ENCODE peak calls at places on chromosomes 4 and X, in five cellular contexts. L is astrocyte, M is heart right ventricle, A is psoas muscle, U is right lobe of liver. R is an unnamed sample. For H3K4me1, the result is how much of the 10 kb centered on the place peaks cover.

GRCh38 chr4:59655996-59656395 is 1544.1 kb upstream of the ADGRL3 start:
- DNase-seq in A (no peak), M (no peak), U (no peak), L (no peak), R (no peak)

GRCh38 chr4:159900562-159900961 is 797.7 kb downstream of the RAPGEF2 start:
- DNase-seq in U (no peak), M (no peak), L (no peak), A (no peak), R (no peak)

GRCh38 chr4:136680271-136680670 is 852.0 kb downstream of the PCDH18 start:
- DNase-seq in M (no peak), L (no peak), A (no peak), U (no peak), R (no peak)

GRCh38 chr4:164261831-164262230 is 492.1 kb upstream of the SMIM31 start:
- DNase-seq in A (no peak), U (no peak), M (no peak), L (no peak), R (no peak)

GRCh38 chr4:66927937-66928336 is 617.4 kb downstream of the CENPC start:
- DNase-seq in M (no peak), U (no peak), L (peak), A (no peak), R (no peak)

GRCh38 chrX:46687619-46688018 is 71.3 kb downstream of the SLC9A7 start:
- DNase-seq in A (no peak), U (no peak), L (no peak), M (no peak), R (no peak)

GRCh38 chr4:66091801-66092200 is 421.5 kb upstream of the EPHA5 start:
- DNase-seq in A (no peak), U (no peak), L (peak), M (no peak), R (no peak)

GRCh38 chr4:140331245-140331644 is 42.2 kb upstream of the SCOC start:
- DNase-seq in A (no peak), M (no peak), U (no peak), L (no peak), R (no peak)

GRCh38 chr4:176735300-176735699 is 57.4 kb downstream of the VEGFC start:
- DNase-seq in L (peak), U (no peak), M (no peak), A (no peak), R (no peak)

GRCh38 chrX:54182194-54182863 is 725 bp downstream of the FAM120C start:
- DNase-seq in L (no peak), M (peak), U (peak), A (peak), R (peak)

GRCh38 chrX:34379891-34380290 is 247.8 kb upstream of the FAM47A start:
- DNase-seq in M (no peak), A (no peak), L (no peak), U (no peak), R (no peak)

GRCh38 chr4:39365931-39366771 is at the start of gene RFC1:
- DNase-seq in U (peak), L (peak), M (peak), A (peak), R (peak)

GRCh38 chrX:109537324-109537665 is 651 bp downstream of the NXT2 start:
- DNase-seq in A (no peak), L (peak), M (no peak), U (peak), R (no peak)

GRCh38 chr4:141636077-141636770 is at the start of gene IL15:
- DNase-seq in U (peak), L (no peak), M (peak), A (peak), R (peak)

GRCh38 chrX:154098551-154098950 is 1.0 kb upstream of the MECP2 start:
- DNase-seq in M (no peak), A (no peak), L (no peak), U (no peak), R (no peak)

GRCh38 chr4:87150498-87151261 is 69.7 kb downstream of the KLHL8 start:
- DNase-seq in A (no peak), M (peak), L (peak), U (no peak), R (no peak)

GRCh38 chrX:10156199-10157031 is at the start of gene CLCN4:
- DNase-seq in L (no peak), U (peak), A (peak), M (peak), R (peak)

GRCh38 chr4:71426381-71427042 is 87.7 kb downstream of the SLC4A4 start:
- DNase-seq in L (no peak), U (no peak), M (no peak), A (no peak), R (no peak)

GRCh38 chr4:27123050-27123768 is 262.6 kb downstream of the STIM2 start:
- DNase-seq in U (no peak), M (no peak), L (no peak), A (no peak), R (no peak)

DNA sequence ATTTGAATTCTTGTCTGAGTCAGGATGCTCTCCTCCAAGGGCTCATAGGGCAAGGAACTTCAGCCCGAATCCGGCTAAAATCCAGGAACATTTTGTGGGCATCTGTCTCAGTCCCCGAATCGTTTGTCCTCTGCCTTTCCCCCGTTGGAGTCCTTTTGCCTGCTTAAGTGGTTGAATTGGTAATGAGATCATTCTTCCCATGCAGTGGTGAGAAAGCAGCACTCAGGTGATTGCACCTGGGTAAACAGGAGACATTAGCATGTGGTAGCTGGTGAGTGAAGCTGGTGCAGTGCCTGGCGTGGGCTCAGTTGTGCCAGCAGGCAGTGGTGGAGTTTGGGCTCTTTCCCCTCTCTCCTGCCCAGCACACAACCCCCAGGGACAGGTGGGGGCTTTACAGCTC is 61.9 kb upstream of the MTM1 start:
- DNase-seq in M (no peak), A (no peak), U (no peak), L (no peak), R (peak)
- H3K27ac ChIP-seq in M (peak), A (peak), U (peak), L (no peak), R (no peak)

DNA sequence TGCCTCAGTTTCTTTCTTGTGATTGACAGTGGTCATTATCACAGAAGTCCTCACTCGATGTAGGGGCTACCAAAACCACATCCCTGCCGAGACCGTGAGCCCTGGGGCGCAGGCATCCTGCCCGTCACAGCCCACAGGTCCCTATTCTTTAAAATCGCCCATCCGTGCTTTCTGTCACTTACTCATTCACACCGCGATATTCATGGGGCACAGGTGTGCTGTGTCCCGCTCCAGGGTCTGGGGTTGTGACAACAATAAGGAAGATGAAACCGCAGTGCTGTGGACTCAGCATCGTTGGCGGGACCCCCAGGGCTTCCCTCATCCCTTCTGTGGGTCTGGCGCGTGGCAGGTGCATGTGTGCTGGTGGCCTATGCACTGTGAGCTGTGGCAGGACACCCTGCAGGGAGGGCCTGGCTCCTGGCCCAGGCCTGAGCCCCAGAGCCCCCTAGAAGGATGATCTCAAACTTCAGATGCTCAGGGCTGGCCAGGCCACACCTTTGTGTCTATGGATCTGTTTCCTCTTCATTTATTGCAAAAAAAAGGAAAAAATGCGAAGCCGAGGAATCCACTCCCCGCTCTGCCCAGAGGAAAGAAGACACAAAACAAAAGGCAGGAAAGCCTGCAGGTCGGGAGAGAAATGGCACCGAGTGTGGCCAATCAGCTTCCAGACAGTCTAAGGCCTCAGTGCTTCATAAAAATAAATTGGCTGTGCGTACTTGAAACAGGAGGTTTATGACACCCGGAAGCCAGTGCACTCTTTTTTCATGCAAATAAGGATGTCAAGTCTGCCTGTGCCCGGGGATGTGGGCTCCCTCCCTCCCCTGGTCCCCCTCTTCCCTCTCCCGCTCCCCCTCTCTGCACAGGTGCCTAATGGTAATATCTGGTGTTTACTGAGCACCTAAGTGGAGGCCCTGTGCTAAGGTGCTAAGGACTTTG is 109.5 kb upstream of the ADRA2C start:
- DNase-seq in L (no peak), M (no peak), U (no peak), A (no peak), R (no peak)
- H3K4me1 ChIP-seq in L (under half), M (under half), U (under half), A (under half), R (under half)

DNA sequence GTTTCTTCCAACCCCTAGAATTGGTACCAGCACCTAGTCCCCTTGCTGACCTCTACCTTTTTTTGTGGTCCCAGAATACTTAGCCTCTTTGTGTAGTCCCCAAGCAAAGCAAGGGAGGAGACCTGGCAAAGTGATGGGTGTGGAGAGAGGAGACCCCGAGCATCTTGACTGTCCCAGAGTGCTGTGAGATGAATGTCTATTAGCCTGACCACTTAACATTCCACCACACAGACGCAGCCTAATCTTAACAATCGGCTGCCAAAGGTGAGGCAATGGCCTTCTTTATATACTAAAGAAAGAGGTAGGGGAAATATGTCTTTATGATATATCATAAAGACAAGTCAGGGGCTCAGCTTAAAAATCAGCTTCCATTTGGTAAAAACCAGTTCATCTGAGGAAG is 55.9 kb downstream of the TRIM2 start:
- DNase-seq in A (no peak), M (no peak), U (no peak), L (no peak), R (no peak)
- H3K4me3 ChIP-seq in A (no peak), M (no peak), U (no peak), L (no peak), R (no peak)

DNA sequence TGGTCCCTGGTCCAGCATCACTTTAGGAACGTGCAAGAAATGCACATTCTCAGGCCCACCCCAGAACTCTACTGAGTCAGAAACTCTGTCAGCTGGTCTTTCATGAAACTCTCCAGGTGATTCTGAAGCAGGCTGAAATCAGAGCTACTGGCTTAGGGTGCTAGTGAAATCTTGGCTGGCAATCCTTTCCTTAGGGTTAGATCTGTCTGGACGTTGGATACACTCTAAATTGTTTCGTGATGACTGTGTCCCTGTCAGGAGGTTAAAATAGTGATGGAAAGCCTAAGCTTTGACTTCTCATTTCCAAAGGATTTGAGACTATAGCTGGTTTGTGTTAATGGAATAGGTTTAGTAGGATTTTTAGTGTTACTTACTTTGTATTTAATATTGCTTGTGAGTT is 99.1 kb downstream of the ARHGAP10 start:
- DNase-seq in U (no peak), M (no peak), A (no peak), L (peak), R (no peak)
- H3K27ac ChIP-seq in U (no peak), M (peak), A (peak), L (peak), R (peak)

DNA sequence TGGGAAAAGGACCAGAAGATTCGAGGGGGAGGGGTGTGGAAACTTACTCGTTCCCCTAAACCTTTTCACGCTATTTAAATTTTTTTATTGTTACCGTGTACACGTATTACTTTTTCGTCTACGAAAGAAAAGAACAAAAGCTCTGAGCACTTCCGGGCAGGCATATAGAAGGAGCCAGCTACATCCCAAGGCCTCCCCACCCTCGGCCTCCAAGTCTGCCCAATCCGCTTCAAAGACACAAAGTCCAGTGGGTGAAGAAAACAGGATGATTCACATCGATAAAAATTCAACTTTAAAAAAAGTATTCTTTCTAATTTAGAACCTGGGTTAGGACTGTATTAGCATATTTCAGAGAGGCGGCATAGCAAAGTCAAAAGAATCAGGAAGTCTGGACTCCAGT is 23.1 kb downstream of the SEL1L3 start:
- DNase-seq in L (peak), M (no peak), U (no peak), A (no peak), R (no peak)
- H3K4me1 ChIP-seq in L (under half), M (under half), U (under half), A (under half), R (under half)

DNA sequence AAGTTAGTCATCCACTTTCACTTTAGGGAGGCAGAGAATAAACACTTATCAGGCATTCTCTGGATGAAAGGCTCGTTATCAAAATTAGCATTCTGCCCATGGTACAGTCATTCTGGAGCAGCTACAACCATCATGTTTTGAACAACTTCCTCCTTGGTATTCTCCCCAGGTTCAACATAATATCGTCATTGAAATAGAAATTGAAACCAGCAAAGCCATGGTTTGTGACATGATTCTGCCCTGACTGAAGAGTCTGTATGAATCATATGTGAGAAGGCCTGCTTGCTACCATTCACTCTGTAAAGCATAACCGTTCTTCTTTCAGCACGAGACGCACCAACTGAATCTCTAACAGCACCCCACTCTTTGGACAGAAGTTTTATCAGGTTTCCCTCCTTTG is 127.5 kb upstream of the RADX start:
- DNase-seq in M (no peak), U (no peak), A (no peak), L (no peak), R (no peak)
- H3K4me3 ChIP-seq in M (no peak), U (no peak), A (no peak), L (no peak), R (no peak)

DNA sequence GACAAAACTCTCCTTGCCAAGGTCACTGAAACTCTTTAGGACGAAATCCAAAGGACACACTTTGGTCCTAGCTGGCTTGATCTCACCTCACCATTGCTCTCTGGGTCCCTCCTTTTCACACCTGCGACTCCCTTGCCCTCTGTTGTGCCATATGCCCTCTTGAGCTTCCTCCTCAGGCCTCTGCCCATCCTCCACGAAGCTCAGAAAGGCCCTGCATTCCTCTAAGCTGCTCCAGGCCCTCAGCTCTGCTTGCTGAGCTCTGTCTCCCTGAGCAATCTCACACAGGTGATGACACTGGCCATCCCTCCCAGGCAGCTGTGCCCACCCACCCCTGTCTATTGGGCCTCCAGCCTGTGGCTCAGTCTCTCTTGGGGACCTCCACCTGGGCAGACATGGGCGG is 10.1 kb upstream of the AFAP1 start:
- DNase-seq in U (no peak), A (no peak), L (no peak), M (no peak), R (no peak)
- H3K27ac ChIP-seq in U (no peak), A (no peak), L (no peak), M (no peak), R (no peak)

DNA sequence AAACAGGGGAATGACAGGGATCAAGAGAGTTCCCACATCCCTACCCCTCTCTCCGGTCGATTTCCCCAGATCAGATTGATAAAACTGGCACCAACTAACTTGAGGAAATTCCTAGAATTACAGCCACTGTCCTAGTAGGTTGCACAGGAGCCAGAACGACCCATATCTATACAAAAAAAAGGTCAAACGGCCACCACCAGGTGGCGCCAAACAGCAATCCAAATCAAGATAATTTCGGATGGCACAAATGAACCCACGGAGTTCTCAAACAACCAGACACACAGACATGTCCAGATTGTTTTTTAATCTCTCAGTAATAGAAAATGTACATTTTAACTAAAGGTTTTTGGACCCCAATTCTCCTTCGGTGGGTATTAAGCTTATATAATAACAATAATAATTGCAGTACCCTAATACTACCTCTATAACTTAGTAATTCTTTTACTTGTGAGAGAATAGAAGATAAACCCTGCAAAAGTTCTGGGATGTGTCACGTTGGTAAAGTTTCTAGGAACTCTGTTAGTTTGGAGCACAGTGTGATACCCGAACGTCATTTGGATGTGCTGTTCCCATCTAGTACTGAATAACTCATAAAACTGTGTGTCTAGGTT is 212.6 kb downstream of the SPOCK3 start:
- DNase-seq in A (peak), M (peak), U (peak), L (peak), R (peak)
- H3K4me1 ChIP-seq in A (under half), M (under half), U (under half), L (under half), R (under half)

DNA sequence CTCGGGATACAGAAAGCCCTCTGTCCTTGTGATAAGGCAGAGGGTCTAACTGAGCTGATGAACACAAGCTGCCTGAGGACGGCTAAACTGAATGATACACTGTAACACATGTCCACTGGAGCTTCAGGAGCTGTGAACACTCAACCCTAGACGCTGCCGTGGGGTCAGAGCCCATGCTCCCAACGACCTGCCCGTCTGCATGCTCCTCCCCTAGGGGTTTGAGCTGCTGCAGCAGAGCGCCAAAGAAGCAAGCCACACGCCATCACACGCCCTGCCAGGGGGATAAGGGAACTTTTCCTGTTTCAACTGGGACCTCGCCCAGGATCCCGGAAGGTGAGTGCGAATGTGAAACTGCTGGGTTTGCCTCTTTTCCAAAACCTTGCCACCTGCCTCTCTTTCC is 361.8 kb downstream of the FAT4 start:
- DNase-seq in M (no peak), U (no peak), L (no peak), A (no peak), R (no peak)
- H3K4me3 ChIP-seq in M (no peak), U (no peak), L (no peak), A (no peak), R (no peak)

GRCh38 chrX:15673970-15674369 is 9.4 kb upstream of the CLTRN start:
- DNase-seq in M (no peak), U (no peak), A (no peak), L (no peak), R (no peak)
- H3K27ac ChIP-seq in M (peak), U (peak), A (peak), L (peak), R (peak)